ENCODE peak calls at places on chromosomes 16 and 17, in nine cellular contexts. One of them, this sample, is unnamed.

GRCh38 chr16:22198547-22199293 is 7.4 kb upstream of the EEF2K start:
- DNase-seq in lung: no peak
- DNase-seq in C1 segment of cervical spinal cord: no peak
- DNase-seq in left ventricle myocardium superior: no peak
- DNase-seq in stimulated activated CD4-positive, alpha-beta T cell treated with anti-CD3 and anti-CD28 coated beads, Interleukin-2, amount 100 ng/mL, for 48 hours: no peak
- DNase-seq in Kasumi-1: no peak
- DNase-seq in iPS-NIHi11: no peak
- DNase-seq in occipital lobe: no peak
- DNase-seq in heart left ventricle: no peak
- DNase-seq in this sample: no peak

GRCh38 chr17:6669479-6670212 is 18.1 kb downstream of the C17orf100 start:
- DNase-seq in heart left ventricle: no peak
- DNase-seq in C1 segment of cervical spinal cord: no peak
- DNase-seq in lung: no peak
- DNase-seq in stimulated activated CD4-positive, alpha-beta T cell treated with anti-CD3 and anti-CD28 coated beads, Interleukin-2, amount 100 ng/mL, for 48 hours: no peak
- DNase-seq in iPS-NIHi11: no peak
- DNase-seq in Kasumi-1: no peak
- DNase-seq in left ventricle myocardium superior: no peak
- DNase-seq in occipital lobe: no peak
- DNase-seq in this sample: no peak

GRCh38 chr17:61878520-61878919 is 15.2 kb upstream of the BRIP1 start:
- DNase-seq in C1 segment of cervical spinal cord: no peak
- DNase-seq in stimulated activated CD4-positive, alpha-beta T cell treated with anti-CD3 and anti-CD28 coated beads, Interleukin-2, amount 100 ng/mL, for 48 hours: no peak
- DNase-seq in lung: no peak
- DNase-seq in Kasumi-1: no peak
- DNase-seq in iPS-NIHi11: no peak
- DNase-seq in occipital lobe: no peak
- DNase-seq in left ventricle myocardium superior: no peak
- DNase-seq in heart left ventricle: no peak
- DNase-seq in this sample: no peak

GRCh38 chr17:40471856-40472732 is 28.8 kb downstream of the IGFBP4 start:
- DNase-seq in stimulated activated CD4-positive, alpha-beta T cell treated with anti-CD3 and anti-CD28 coated beads, Interleukin-2, amount 100 ng/mL, for 48 hours: no peak
- DNase-seq in left ventricle myocardium superior: no peak
- DNase-seq in Kasumi-1: no peak
- DNase-seq in iPS-NIHi11: no peak
- DNase-seq in C1 segment of cervical spinal cord: no peak
- DNase-seq in heart left ventricle: peak
- DNase-seq in lung: no peak
- DNase-seq in occipital lobe: no peak
- DNase-seq in this sample: no peak

GRCh38 chr17:27670791-27671590 is 40.0 kb downstream of the LGALS9 start:
- DNase-seq in iPS-NIHi11: no peak
- DNase-seq in lung: no peak
- DNase-seq in occipital lobe: no peak
- DNase-seq in Kasumi-1: no peak
- DNase-seq in C1 segment of cervical spinal cord: no peak
- DNase-seq in heart left ventricle: no peak
- DNase-seq in stimulated activated CD4-positive, alpha-beta T cell treated with anti-CD3 and anti-CD28 coated beads, Interleukin-2, amount 100 ng/mL, for 48 hours: no peak
- DNase-seq in left ventricle myocardium superior: no peak
- DNase-seq in this sample: no peak

GRCh38 chr17:81492706-81493105 is 19.9 kb downstream of the ACTG1 start:
- DNase-seq in stimulated activated CD4-positive, alpha-beta T cell treated with anti-CD3 and anti-CD28 coated beads, Interleukin-2, amount 100 ng/mL, for 48 hours: no peak
- DNase-seq in Kasumi-1: no peak
- DNase-seq in iPS-NIHi11: no peak
- DNase-seq in left ventricle myocardium superior: peak
- DNase-seq in heart left ventricle: no peak
- DNase-seq in C1 segment of cervical spinal cord: no peak
- DNase-seq in lung: no peak
- DNase-seq in occipital lobe: no peak
- DNase-seq in this sample: no peak

GRCh38 chr17:64709481-64709880 is 47.4 kb upstream of the SMURF2 start:
- DNase-seq in stimulated activated CD4-positive, alpha-beta T cell treated with anti-CD3 and anti-CD28 coated beads, Interleukin-2, amount 100 ng/mL, for 48 hours: no peak
- DNase-seq in heart left ventricle: no peak
- DNase-seq in Kasumi-1: no peak
- DNase-seq in lung: no peak
- DNase-seq in C1 segment of cervical spinal cord: no peak
- DNase-seq in occipital lobe: no peak
- DNase-seq in iPS-NIHi11: no peak
- DNase-seq in left ventricle myocardium superior: no peak
- DNase-seq in this sample: no peak

GRCh38 chr17:14882131-14882530 is 383.0 kb downstream of the PMP22 start:
- DNase-seq in stimulated activated CD4-positive, alpha-beta T cell treated with anti-CD3 and anti-CD28 coated beads, Interleukin-2, amount 100 ng/mL, for 48 hours: no peak
- DNase-seq in heart left ventricle: no peak
- DNase-seq in lung: no peak
- DNase-seq in occipital lobe: no peak
- DNase-seq in iPS-NIHi11: no peak
- DNase-seq in Kasumi-1: no peak
- DNase-seq in C1 segment of cervical spinal cord: no peak
- DNase-seq in left ventricle myocardium superior: no peak
- DNase-seq in this sample: no peak

GRCh38 chr17:14428640-14429029 is 127.8 kb downstream of the HS3ST3B1 start:
- DNase-seq in iPS-NIHi11: no peak
- DNase-seq in stimulated activated CD4-positive, alpha-beta T cell treated with anti-CD3 and anti-CD28 coated beads, Interleukin-2, amount 100 ng/mL, for 48 hours: no peak
- DNase-seq in lung: no peak
- DNase-seq in left ventricle myocardium superior: no peak
- DNase-seq in heart left ventricle: no peak
- DNase-seq in C1 segment of cervical spinal cord: no peak
- DNase-seq in Kasumi-1: peak
- DNase-seq in occipital lobe: no peak
- DNase-seq in this sample: no peak

This sample was measured in HAP-1.